ENCODE peak calls at places on chromosomes 2 and 18, in eight cellular contexts. F is stimulated activated CD4-positive, alpha-beta T cell treated with anti-CD3 and anti-CD28 coated beads, Interleukin-12 subunit alpha, Interleukin-12 subunit beta, amount 100 ng/mL, for 48 hours; W is Caco-2; P is CD4-positive, CD25-positive, alpha-beta regulatory T cell; J is activated CD8-positive, alpha-beta memory T cell treated with anti-CD3 and anti-CD28 coated beads, Interleukin-2, amount 50 U/mL, for 4 hours; E is M059J; O is hypothalamus; L is foreskin fibroblast. B is an unnamed sample.

GRCh38 chr2:47519147-47519537 is 116.2 kb downstream of the MSH2 start:
- DNase-seq in J (no peak), E (no peak), O (no peak), P (no peak), L (no peak), F (no peak), W (no peak), B (no peak)

GRCh38 chr2:1910562-1911256 is 166.4 kb upstream of the PXDN start:
- DNase-seq in P (no peak), L (no peak), F (no peak), J (no peak), E (peak; percentile 4), W (no peak), O (no peak), B (no peak)

GRCh38 chr2:218293715-218294429 is 1.6 kb upstream of the TMBIM1 start:
- DNase-seq in O (no peak), F (no peak), J (no peak), P (peak; percentile 35), W (no peak), E (no peak), L (no peak), B (no peak)

GRCh38 chr2:218289639-218290315 is 2.5 kb downstream of the TMBIM1 start:
- DNase-seq in L (peak; percentile 28), P (no peak), F (no peak), E (no peak), W (no peak), O (no peak), J (no peak), B (no peak)

GRCh38 chr2:232385660-232386489 is 7.3 kb downstream of the ALPP start:
- DNase-seq in E (peak; percentile 97), J (no peak), W (peak; percentile 90), P (no peak), F (no peak), L (peak; percentile 87), O (no peak), B (no peak)

GRCh38 chr2:84800194-84800805 is 80.6 kb downstream of the TRABD2A start:
- DNase-seq in F (no peak), O (no peak), L (no peak), P (peak; percentile 23), J (no peak), W (no peak), E (no peak), B (no peak)

GRCh38 chr2:43157506-43158232 is 68.7 kb downstream of the ZFP36L2 start:
- DNase-seq in F (no peak), O (no peak), W (no peak), J (no peak), P (no peak), E (no peak), L (peak; percentile 20), B (no peak)

GRCh38 chr2:236545814-236546480 is 23.7 kb upstream of the ACKR3 start:
- DNase-seq in E (no peak), P (peak; percentile 85), F (no peak), W (no peak), L (no peak), O (no peak), J (no peak), B (no peak)

GRCh38 chr18:36139251-36139650 is 9.6 kb downstream of the ELP2 start:
- DNase-seq in L (no peak), W (no peak), O (no peak), P (no peak), J (no peak), E (no peak), F (no peak), B (no peak)

GRCh38 chr2:46504685-46505559 is 25.6 kb downstream of the TMEM247 start:
- DNase-seq in F (no peak), J (no peak), E (no peak), L (no peak), W (no peak), P (no peak), O (no peak), B (no peak)

GRCh38 chr2:130740671-130741070 is 11.8 kb downstream of the GPR148 start:
- DNase-seq in L (no peak), P (no peak), O (no peak), F (no peak), E (no peak), J (no peak), W (no peak), B (no peak)

GRCh38 chr2:239581352-239581901 is 180.6 kb upstream of the HDAC4 start:
- DNase-seq in J (peak; percentile 3), P (no peak), W (no peak), L (no peak), O (no peak), E (no peak), F (no peak), B (no peak)

GRCh38 chr2:109312902-109313301 is 183.9 kb downstream of the SH3RF3 start:
- DNase-seq in F (no peak), W (no peak), J (no peak), P (no peak), L (no peak), O (no peak), E (no peak), B (no peak)

GRCh38 chr18:58216071-58216471 is 172.0 kb downstream of the NEDD4L start:
- DNase-seq in L (no peak), E (peak; percentile 68), W (no peak), P (no peak), J (no peak), F (no peak), O (no peak), B (no peak)

GRCh38 chr2:11833601-11834000 is 87.2 kb downstream of the LPIN1 start:
- DNase-seq in L (peak; percentile 74), W (no peak), P (no peak), J (no peak), E (peak; percentile 67), F (no peak), O (no peak), B (no peak)

GRCh38 chr18:45526120-45526841 is 89.0 kb upstream of the SLC14A2 start:
- DNase-seq in W (no peak), F (no peak), L (no peak), E (peak; percentile 14), P (no peak), O (no peak), J (no peak), B (no peak)

GRCh38 chr2:98634406-98635092 is 26.2 kb downstream of the UNC50 start:
- DNase-seq in W (no peak), F (peak; percentile 48), P (peak; percentile 52), L (no peak), E (peak; percentile 44), J (peak; percentile 50), O (no peak), B (no peak)

GRCh38 chr2:121689356-121689755 is 40.1 kb upstream of the CLASP1 start:
- DNase-seq in J (no peak), O (no peak), P (no peak), L (peak; percentile 29), F (no peak), E (peak; percentile 62), W (no peak), B (peak; percentile 20)

GRCh38 chr2:162086904-162087303 is 12.9 kb upstream of the DPP4 start:
- DNase-seq in O (no peak), F (no peak), P (no peak), J (no peak), E (peak; percentile 64), L (peak; percentile 44), W (no peak), B (no peak)